ENCODE peak calls at places on chromosomes 3 and 15, in six cellular contexts. A, M, G, E, V and T are unnamed samples.

GRCh38 chr3:194592798-194593752 is 40.1 kb downstream of the TMEM44 start:
- DNase-seq in G (peak), V (no peak), A (no peak), E (peak), M (peak), T (peak)

GRCh38 chr3:65946438-65946837 is 92.3 kb downstream of the MAGI1 start:
- DNase-seq in E (peak), M (no peak), G (no peak), A (no peak), V (no peak), T (no peak)

GRCh38 chr3:78717042-78717441 is 1050.8 kb downstream of the ROBO1 start:
- DNase-seq in E (no peak), M (no peak), V (no peak), G (no peak), A (no peak), T (no peak)

GRCh38 chr3:177089120-177089519 is 108.2 kb downstream of the TBL1XR1 start:
- DNase-seq in V (no peak), A (no peak), G (no peak), M (no peak), E (no peak), T (no peak)

GRCh38 chr15:98941595-98942255 is 65.9 kb downstream of the PGPEP1L start:
- DNase-seq in M (no peak), G (no peak), E (no peak), A (no peak), V (no peak), T (no peak)

GRCh38 chr3:31263897-31264296 is 268.8 kb upstream of the STT3B start:
- DNase-seq in V (no peak), M (no peak), E (no peak), G (no peak), A (no peak), T (no peak)

GRCh38 chr3:157369712-157370447 is 66.8 kb upstream of the PTX3 start:
- DNase-seq in G (no peak), E (no peak), V (no peak), A (peak), M (no peak), T (no peak)

GRCh38 chr3:38574411-38575278 is 74.8 kb downstream of the SCN5A start:
- DNase-seq in G (no peak), M (no peak), E (no peak), V (no peak), A (no peak), T (no peak)

GRCh38 chr15:48063411-48063985 is 57.3 kb upstream of the SLC24A5 start:
- DNase-seq in A (no peak), G (no peak), M (no peak), V (no peak), E (no peak), T (no peak)

GRCh38 chr3:127544806-127545545 is 45.6 kb downstream of the TPRA1 start:
- DNase-seq in M (no peak), E (no peak), V (no peak), A (peak), G (no peak), T (no peak)

GRCh38 chr3:133663569-133664313 is 2.0 kb upstream of the TOPBP1 start:
- DNase-seq in V (peak), A (peak), E (peak), G (peak), M (peak), T (peak)

GRCh38 chr3:1616715-1617114 is 482.0 kb upstream of the CNTN4 start:
- DNase-seq in G (no peak), M (no peak), V (no peak), E (peak), A (no peak), T (peak)

GRCh38 chr3:48662140-48662752 is 440 bp downstream of the CELSR3 start:
- DNase-seq in G (no peak), V (no peak), A (no peak), E (no peak), M (no peak), T (no peak)

GRCh38 chr15:54772663-54773062 is 424.1 kb downstream of the RSL24D1 start:
- DNase-seq in M (no peak), V (no peak), A (no peak), G (no peak), E (no peak), T (no peak)

GRCh38 chr3:38168988-38169363 is 3.6 kb downstream of the OXSR1 start:
- DNase-seq in E (no peak), A (no peak), G (no peak), V (no peak), M (no peak), T (no peak)

GRCh38 chr3:23161308-23161707 is 41.8 kb upstream of the UBE2E2 start:
- DNase-seq in E (no peak), V (no peak), A (no peak), G (no peak), M (no peak), T (no peak)

GRCh38 chr3:60079076-60079475 is 1029.3 kb upstream of the CFAP20DC start:
- DNase-seq in G (peak), M (no peak), V (no peak), E (no peak), A (no peak), T (no peak)